ENCODE peak calls at places on chromosomes 1 and 21, in ten cellular contexts. W is tibial artery; Z is SW480; C is BJ; Y is NAMALWA; D is CD4-positive, alpha-beta memory T cell; Q is CD4-positive, alpha-beta T cell; P is ELR; T is left colon; B is fibroblast of the aortic adventitia. J is an unnamed sample.

GRCh38 chr21:35909456-35910178 is 150.7 kb downstream of the SETD4 start:
- DNase-seq in W (no peak), Z (no peak), C (no peak), Y (no peak), D (no peak), Q (no peak), P (no peak), T (no peak), B (peak; percentile 47), J (no peak)

GRCh38 chr1:177118901-177119300 is 45.6 kb downstream of the ASTN1 start:
- DNase-seq in W (no peak), Z (no peak), C (no peak), Y (no peak), D (no peak), Q (no peak), P (no peak), T (no peak), B (no peak), J (no peak)

GRCh38 chr21:46639489-46640386 is 4.3 kb downstream of the PRMT2 start:
- DNase-seq in W (no peak), Z (peak; percentile 31), C (no peak), Y (no peak), D (peak; percentile 21), Q (no peak), P (peak; percentile 56), T (no peak), B (peak; percentile 58), J (no peak)

GRCh38 chr1:36982708-36983107 is 51.6 kb downstream of the GRIK3 start:
- DNase-seq in W (no peak), Z (no peak), C (no peak), Y (no peak), D (no peak), Q (no peak), P (no peak), T (no peak), B (no peak), J (no peak)

GRCh38 chr1:41109316-41110263 is 88.1 kb upstream of the SLFNL1 start:
- DNase-seq in W (peak; percentile 77), Z (peak; percentile 7), C (peak; percentile 86), Y (no peak), D (no peak), Q (no peak), P (peak; percentile 86), T (peak; percentile 37), B (peak; percentile 98), J (peak; percentile 75)

GRCh38 chr21:20996421-20997307 is 1.5 kb upstream of the NCAM2 start:
- DNase-seq in W (no peak), Z (no peak), C (no peak), Y (no peak), D (no peak), Q (no peak), P (peak; percentile 54), T (no peak), B (no peak), J (no peak)

GRCh38 chr1:212794561-212795014 is 2.9 kb downstream of the TATDN3 start:
- DNase-seq in W (no peak), Z (no peak), C (no peak), Y (peak; percentile 97), D (peak; percentile 31), Q (no peak), P (no peak), T (no peak), B (no peak), J (no peak)

GRCh38 chr1:46691997-46692790 is 20.5 kb downstream of the TEX38 start:
- DNase-seq in W (no peak), Z (no peak), C (no peak), Y (no peak), D (no peak), Q (no peak), P (peak; percentile 23), T (no peak), B (peak; percentile 42), J (no peak)

GRCh38 chr1:31836638-31837037 is 20.8 kb upstream of the SPOCD1 start:
- DNase-seq in W (no peak), Z (no peak), C (no peak), Y (no peak), D (no peak), Q (no peak), P (no peak), T (no peak), B (no peak), J (no peak)

GRCh38 chr1:59007820-59008598 is 224.2 kb upstream of the JUN start:
- DNase-seq in W (no peak), Z (no peak), C (no peak), Y (no peak), D (no peak), Q (no peak), P (no peak), T (no peak), B (peak; percentile 61), J (no peak)

GRCh38 chr1:14314032-14314431 is 284.5 kb upstream of the KAZN start:
- DNase-seq in W (no peak), Z (no peak), C (no peak), Y (no peak), D (no peak), Q (no peak), P (no peak), T (no peak), B (peak; percentile 4), J (no peak)

GRCh38 chr1:26832249-26832960 is 5.9 kb downstream of the ZDHHC18 start:
- DNase-seq in W (no peak), Z (no peak), C (no peak), Y (no peak), D (no peak), Q (no peak), P (no peak), T (no peak), B (no peak), J (no peak)

GRCh38 chr1:87765686-87766085 is 437.0 kb downstream of the LMO4 start:
- DNase-seq in W (no peak), Z (no peak), C (no peak), Y (no peak), D (no peak), Q (no peak), P (peak; percentile 37), T (no peak), B (peak; percentile 40), J (peak; percentile 52)

GRCh38 chr1:19165501-19165900 is 44.6 kb downstream of the UBR4 start:
- DNase-seq in W (no peak), Z (no peak), C (no peak), Y (no peak), D (no peak), Q (no peak), P (peak; percentile 36), T (peak; percentile 59), B (no peak), J (no peak)

GRCh38 chr1:204574016-204574855 is 58.0 kb downstream of the MDM4 start:
- DNase-seq in W (no peak), Z (no peak), C (no peak), Y (no peak), D (no peak), Q (no peak), P (no peak), T (no peak), B (no peak), J (no peak)

GRCh38 chr1:154938604-154939399 is 2.3 kb upstream of the PMVK start:
- DNase-seq in W (no peak), Z (no peak), C (no peak), Y (no peak), D (no peak), Q (no peak), P (no peak), T (no peak), B (no peak), J (no peak)

GRCh38 chr1:204578867-204579664 is 62.9 kb downstream of the MDM4 start:
- DNase-seq in W (peak; percentile 62), Z (no peak), C (no peak), Y (peak; percentile 31), D (no peak), Q (no peak), P (no peak), T (peak; percentile 50), B (peak; percentile 48), J (no peak)

GRCh38 chr1:30285461-30286050 is 437.8 kb downstream of the MATN1 start:
- DNase-seq in W (peak; percentile 27), Z (no peak), C (no peak), Y (no peak), D (no peak), Q (no peak), P (no peak), T (no peak), B (no peak), J (no peak)

GRCh38 chr1:207845109-207845508 is 65.8 kb downstream of the CD34 start:
- DNase-seq in W (no peak), Z (no peak), C (no peak), Y (no peak), D (no peak), Q (no peak), P (no peak), T (no peak), B (no peak), J (no peak)

GRCh38 chr1:151705739-151706463 is 10.7 kb downstream of the CELF3 start:
- DNase-seq in W (no peak), Z (peak; percentile 13), C (no peak), Y (peak; percentile 67), D (no peak), Q (no peak), P (no peak), T (peak; percentile 62), B (no peak), J (no peak)

GRCh38 chr1:26327956-26328362 is 10.2 kb downstream of the CD52 start:
- DNase-seq in W (no peak), Z (peak; percentile 46), C (no peak), Y (no peak), D (no peak), Q (no peak), P (no peak), T (no peak), B (no peak), J (no peak)

GRCh38 chr1:155064109-155064812 is 721 bp downstream of the EFNA4 start:
- DNase-seq in W (no peak), Z (peak; percentile 62), C (no peak), Y (peak; percentile 78), D (no peak), Q (no peak), P (peak; percentile 46), T (no peak), B (peak; percentile 16), J (no peak)

GRCh38 chr1:8448906-8449661 is 131.2 kb downstream of the SLC45A1 start:
- DNase-seq in W (no peak), Z (peak; percentile 77), C (no peak), Y (no peak), D (no peak), Q (no peak), P (peak; percentile 47), T (no peak), B (peak; percentile 82), J (no peak)

GRCh38 chr1:26127235-26128163 is 15.9 kb downstream of the PDIK1L start:
- DNase-seq in W (no peak), Z (no peak), C (no peak), Y (no peak), D (no peak), Q (no peak), P (no peak), T (no peak), B (no peak), J (no peak)

GRCh38 chr21:14479387-14479786 is 66.7 kb downstream of the SAMSN1 start:
- DNase-seq in W (no peak), Z (no peak), C (no peak), Y (no peak), D (no peak), Q (no peak), P (no peak), T (no peak), B (no peak), J (no peak)

GRCh38 chr1:60035925-60036324 is 37.6 kb downstream of the C1orf87 start:
- DNase-seq in W (no peak), Z (no peak), C (no peak), Y (no peak), D (no peak), Q (no peak), P (no peak), T (no peak), B (no peak), J (no peak)

GRCh38 chr1:55206210-55206609 is 9.0 kb downstream of the USP24 start:
- DNase-seq in W (no peak), Z (no peak), C (no peak), Y (no peak), D (no peak), Q (no peak), P (no peak), T (no peak), B (no peak), J (no peak)